ENCODE peak calls at places on chromosomes 2 and 18, in ten cellular contexts. B is stimulated activated CD4-positive, alpha-beta T cell treated with anti-CD3 and anti-CD28 coated beads, Interleukin-2, amount 100 ng/mL, for 48 hours; F is heart left ventricle; I is thoracic aorta; R is HS-27A; Q is AML-193; U is HFFc6; T is K562; G is fibroblast of lung; A is activated CD4-positive, alpha-beta T cell treated with anti-CD3 and anti-CD28 coated beads, Interleukin-2, amount 50 U/mL, for 1 hour. L is an unnamed sample.

GRCh38 chr2:6846967-6847695 is 18.6 kb downstream of the CMPK2 start:
- DNase-seq in B (no peak), F (no peak), I (no peak), R (no peak), Q (no peak), U (no peak), T (peak), G (no peak), A (no peak), L (no peak)

GRCh38 chr2:43100883-43101662 is 125.3 kb downstream of the ZFP36L2 start:
- DNase-seq in B (no peak), F (peak), I (no peak), R (no peak), Q (no peak), U (no peak), T (no peak), G (peak), A (no peak), L (peak)

GRCh38 chr18:40124107-40124506 is 1830.9 kb upstream of the PIK3C3 start:
- DNase-seq in B (no peak), F (no peak), I (no peak), R (no peak), Q (no peak), U (no peak), T (no peak), G (peak), A (no peak), L (no peak)

GRCh38 chr2:71667256-71668182 is 214.2 kb downstream of the DYSF start:
- DNase-seq in B (no peak), F (no peak), I (no peak), R (no peak), Q (no peak), U (no peak), T (no peak), G (no peak), A (no peak), L (peak)

GRCh38 chr2:230684222-230685164 is 28.1 kb upstream of the CAB39 start:
- DNase-seq in B (no peak), F (no peak), I (no peak), R (no peak), Q (no peak), U (peak), T (no peak), G (no peak), A (no peak), L (peak)

GRCh38 chr2:69831354-69831905 is 2.0 kb downstream of the GMCL1 start:
- DNase-seq in B (no peak), F (no peak), I (no peak), R (no peak), Q (no peak), U (no peak), T (no peak), G (no peak), A (no peak), L (peak)

GRCh38 chr18:24446453-24446852 is 14.0 kb upstream of the HRH4 start:
- DNase-seq in B (no peak), F (no peak), I (no peak), R (no peak), Q (no peak), U (no peak), T (no peak), G (no peak), A (no peak), L (no peak)

GRCh38 chr2:131567891-131568290 is 40.2 kb downstream of the CCDC74A start:
- DNase-seq in B (no peak), F (no peak), I (no peak), R (no peak), Q (no peak), U (no peak), T (no peak), G (no peak), A (no peak), L (no peak)

GRCh38 chr2:47652041-47652713 is 130.8 kb upstream of the MSH6 start:
- DNase-seq in B (no peak), F (no peak), I (no peak), R (no peak), Q (no peak), U (no peak), T (no peak), G (no peak), A (no peak), L (no peak)

GRCh38 chr2:232537499-232537898 is 2.0 kb upstream of the CHRNG start:
- DNase-seq in B (no peak), F (peak), I (no peak), R (no peak), Q (no peak), U (no peak), T (no peak), G (no peak), A (no peak), L (no peak)

GRCh38 chr2:5696351-5696740 is 4.2 kb downstream of the SOX11 start:
- DNase-seq in B (no peak), F (peak), I (no peak), R (no peak), Q (no peak), U (no peak), T (no peak), G (peak), A (no peak), L (peak)

GRCh38 chr2:129253461-129253812 is 726.0 kb upstream of the RAB6C start:
- DNase-seq in B (no peak), F (no peak), I (no peak), R (no peak), Q (no peak), U (no peak), T (peak), G (no peak), A (no peak), L (no peak)

GRCh38 chr18:69127844-69128486 is 272.7 kb upstream of the DOK6 start:
- DNase-seq in B (no peak), F (peak), I (no peak), R (no peak), Q (no peak), U (no peak), T (no peak), G (peak), A (no peak), L (no peak)

GRCh38 chr18:460302-460701 is 40.2 kb downstream of the COLEC12 start:
- DNase-seq in B (no peak), F (no peak), I (no peak), R (no peak), Q (no peak), U (no peak), T (no peak), G (no peak), A (no peak), L (no peak)

GRCh38 chr18:36899289-36899688 is 70.4 kb downstream of the KIAA1328 start:
- DNase-seq in B (no peak), F (no peak), I (no peak), R (peak), Q (peak), U (peak), T (peak), G (peak), A (no peak), L (no peak)

GRCh38 chr2:207952564-207953345 is 72.6 kb downstream of the PLEKHM3 start:
- DNase-seq in B (no peak), F (no peak), I (no peak), R (no peak), Q (no peak), U (no peak), T (no peak), G (no peak), A (no peak), L (no peak)

GRCh38 chr2:221428896-221429295 is 143.2 kb downstream of the EPHA4 start:
- DNase-seq in B (no peak), F (no peak), I (no peak), R (no peak), Q (no peak), U (no peak), T (no peak), G (no peak), A (no peak), L (no peak)

GRCh38 chr2:198326431-198326830 is 522.0 kb downstream of the PLCL1 start:
- DNase-seq in B (no peak), F (no peak), I (no peak), R (no peak), Q (no peak), U (no peak), T (no peak), G (no peak), A (no peak), L (no peak)

GRCh38 chr18:23191952-23192662 is 56.8 kb downstream of the CABLES1 start:
- DNase-seq in B (no peak), F (peak), I (no peak), R (no peak), Q (no peak), U (peak), T (no peak), G (peak), A (no peak), L (no peak)

GRCh38 chr2:145792745-145793144 is 1272.8 kb upstream of the ZEB2 start:
- DNase-seq in B (no peak), F (peak), I (no peak), R (no peak), Q (no peak), U (no peak), T (no peak), G (no peak), A (no peak), L (no peak)

GRCh38 chr2:161362568-161363166 is 53.4 kb upstream of the TBR1 start:
- DNase-seq in B (no peak), F (no peak), I (no peak), R (no peak), Q (no peak), U (no peak), T (no peak), G (no peak), A (no peak), L (no peak)

GRCh38 chr18:51568151-51568550 is 370.7 kb upstream of the MEX3C start:
- DNase-seq in B (no peak), F (no peak), I (no peak), R (no peak), Q (no peak), U (no peak), T (no peak), G (no peak), A (no peak), L (no peak)

GRCh38 chr2:237298323-237299118 is 115.4 kb downstream of the COL6A3 start:
- DNase-seq in B (no peak), F (no peak), I (no peak), R (no peak), Q (no peak), U (peak), T (no peak), G (no peak), A (no peak), L (peak)